ENCODE peak calls at places on chromosomes 16 and 17, in ten cellular contexts. K is right atrium auricular region; D is lower lobe of right lung; I is body of pancreas; S is right lobe of liver; Y is small intestine; F is fibroblast of lung; J is endodermal cell; T is H1; O is CD8-positive, alpha-beta T cell. U is an unnamed sample.

GRCh38 chr17:979539-980405 is at the start of gene NXN:
- DNase-seq in I (peak; percentile 90), S (peak; percentile 93), K (peak; percentile 80), F (peak; percentile 60), J (peak; percentile 99), D (peak; percentile 89), T (peak; percentile 98), Y (peak; percentile 63), O (peak; percentile 91), U (peak; percentile 75)

GRCh38 chr17:76623271-76624146 is 20.0 kb downstream of the ST6GALNAC1 start:
- DNase-seq in T (peak; percentile 93), S (peak; percentile 75), D (peak; percentile 87), O (peak; percentile 64), K (peak; percentile 82), F (peak; percentile 59), I (peak; percentile 82), Y (peak; percentile 62), J (peak; percentile 95), U (peak; percentile 86)

GRCh38 chr17:79982986-79983385 is 52.7 kb downstream of the TBC1D16 start:
- DNase-seq in I (peak; percentile 4), K (no peak), Y (no peak), J (peak; percentile 39), S (peak; percentile 42), T (no peak), D (peak; percentile 41), F (no peak), O (no peak), U (no peak)

GRCh38 chr17:34733351-34733750 is 154.0 kb downstream of the TMEM132E start:
- DNase-seq in Y (no peak), I (no peak), O (no peak), D (no peak), T (no peak), S (no peak), J (peak; percentile 52), F (no peak), K (no peak), U (no peak)

GRCh38 chr17:77285594-77286390 is 145.0 kb downstream of the SEC14L1 start:
- DNase-seq in T (no peak), S (peak; percentile 92), O (no peak), F (peak; percentile 97), I (peak; percentile 42), Y (peak; percentile 87), D (peak; percentile 92), J (no peak), K (peak; percentile 72), U (peak; percentile 69)

GRCh38 chr17:888998-889401 is 90.6 kb downstream of the NXN start:
- DNase-seq in K (no peak), Y (no peak), F (peak; percentile 39), S (no peak), T (no peak), J (no peak), D (no peak), O (no peak), I (no peak), U (peak; percentile 70)

GRCh38 chr16:76071690-76072089 is 205.5 kb upstream of the CNTNAP4 start:
- DNase-seq in J (no peak), F (no peak), T (no peak), I (no peak), O (no peak), S (no peak), Y (no peak), K (no peak), D (no peak), U (no peak)

GRCh38 chr17:12053552-12053951 is 32.9 kb downstream of the MAP2K4 start:
- DNase-seq in S (no peak), T (no peak), J (no peak), D (no peak), Y (no peak), K (no peak), I (no peak), F (no peak), O (no peak), U (no peak)

GRCh38 chr16:31111881-31112466 is 3.8 kb downstream of the BCKDK start:
- DNase-seq in Y (no peak), F (no peak), D (no peak), I (no peak), S (no peak), T (no peak), J (no peak), O (no peak), K (no peak), U (no peak)

GRCh38 chr16:31114468-31114867 is 3.0 kb upstream of the KAT8 start:
- DNase-seq in Y (no peak), O (no peak), K (no peak), D (no peak), F (no peak), S (no peak), J (no peak), I (no peak), T (no peak), U (no peak)

GRCh38 chr16:31113420-31114124 is 3.9 kb upstream of the KAT8 start:
- DNase-seq in K (no peak), S (no peak), I (no peak), D (no peak), J (no peak), Y (peak; percentile 67), T (no peak), O (no peak), F (no peak), U (no peak)

GRCh38 chr16:31110106-31111034 is 2.2 kb downstream of the BCKDK start:
- DNase-seq in S (peak; percentile 68), Y (no peak), F (no peak), I (no peak), T (no peak), J (no peak), D (no peak), K (no peak), O (no peak), U (peak; percentile 77)

DNA sequence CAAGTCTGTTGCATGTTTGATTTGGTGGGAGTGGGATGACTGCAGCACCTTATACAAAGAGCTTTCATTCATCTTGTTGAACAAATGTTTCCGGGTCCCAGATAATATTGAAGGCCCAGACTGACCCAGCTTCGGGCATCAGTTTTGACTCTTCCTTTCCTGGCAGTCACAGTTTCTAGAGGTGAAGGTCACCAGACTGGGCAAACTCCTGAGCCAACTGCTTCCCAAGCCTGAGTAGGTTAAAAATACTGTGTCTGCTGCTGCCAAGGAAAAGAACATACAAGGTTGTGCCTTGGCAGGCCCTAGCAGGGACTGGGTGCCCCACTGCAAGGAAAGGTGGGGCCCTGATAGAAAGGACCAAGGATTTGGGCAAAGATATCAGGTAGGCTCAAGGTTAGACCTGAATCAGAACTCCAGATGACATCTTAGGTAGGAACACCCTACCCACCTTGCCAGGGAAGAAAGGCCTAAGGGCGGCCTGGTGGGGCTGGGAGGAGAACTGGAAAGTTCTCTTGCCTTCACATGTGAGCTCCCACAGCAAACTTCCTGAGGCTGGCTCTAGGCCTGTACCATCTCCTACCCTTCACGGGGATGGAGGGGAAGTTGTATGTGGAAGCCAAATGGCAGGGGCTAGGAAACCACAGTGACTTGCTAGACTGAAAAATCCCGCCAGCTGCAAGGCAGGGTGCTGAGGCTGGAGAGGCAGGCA is 4.6 kb upstream of the KAT8 start:
- DNase-seq in O (no peak), I (no peak), J (no peak), K (no peak), S (peak; percentile 51), D (no peak), T (no peak), Y (no peak), F (no peak), U (no peak)
- H3K4me1 ChIP-seq in O (peaks cover 10% of the 10 kb centered on the region), I (peaks cover 72% of the 10 kb centered on the region), J (no peaks in the 10 kb centered on the region), K (no peaks in the 10 kb centered on the region), S (peaks cover 12% of the 10 kb centered on the region), D (peaks cover 37% of the 10 kb centered on the region), T (no peaks in the 10 kb centered on the region), Y (no peaks in the 10 kb centered on the region), F (no peaks in the 10 kb centered on the region), U (peaks cover 15% of the 10 kb centered on the region)

GRCh38 chr17:32243712-32244111 is 21.9 kb upstream of the RHBDL3 start:
- DNase-seq in D (no peak), T (no peak), F (no peak), Y (no peak), K (no peak), O (no peak), S (no peak), J (no peak), I (no peak), U (no peak)

GRCh38 chr17:32239457-32239856 is 26.2 kb upstream of the RHBDL3 start:
- DNase-seq in O (no peak), J (peak; percentile 26), K (peak; percentile 32), I (no peak), S (no peak), Y (no peak), D (no peak), F (no peak), T (no peak), U (no peak)

GRCh38 chr17:32240745-32241144 is 24.9 kb upstream of the RHBDL3 start:
- DNase-seq in Y (no peak), O (no peak), I (no peak), D (no peak), T (no peak), K (no peak), J (peak; percentile 86), F (peak; percentile 25), S (no peak), U (peak; percentile 53)

DNA sequence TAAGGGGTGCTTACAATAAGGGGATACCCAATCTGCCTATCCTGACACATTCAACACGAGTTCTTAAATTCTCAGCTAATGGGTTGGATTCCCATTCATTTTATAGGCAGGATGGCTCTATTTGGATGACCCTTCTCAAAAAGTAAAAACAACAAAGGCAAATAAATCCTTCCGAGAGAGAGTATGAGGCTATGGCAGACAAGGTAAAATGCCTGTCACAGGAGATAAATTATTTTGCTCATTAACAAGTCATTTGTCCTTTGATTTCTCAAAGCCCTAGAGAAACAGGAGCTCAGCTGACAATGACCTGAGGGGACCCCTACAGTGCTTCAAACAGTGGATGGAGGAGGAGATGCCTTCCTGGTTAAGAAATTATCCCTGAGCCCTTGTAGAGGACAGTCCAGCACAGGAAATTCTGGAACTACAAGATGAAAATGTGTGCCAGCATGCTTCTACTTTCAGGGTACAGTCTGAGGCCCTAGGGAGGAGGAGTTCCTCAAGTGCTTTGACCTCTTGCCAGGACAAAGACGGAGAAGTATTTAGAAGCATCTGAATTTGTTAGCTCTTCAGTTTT is 24.0 kb upstream of the RHBDL3 start:
- DNase-seq in F (no peak), T (no peak), J (peak; percentile 74), S (no peak), D (no peak), Y (no peak), I (no peak), K (no peak), O (no peak), U (no peak)
- H3K27ac ChIP-seq in F (no peak overlapping the region), T (no peak overlapping the region), J (no peak overlapping the region), S (no peak overlapping the region), D (no peak overlapping the region), Y (no peak overlapping the region), I (no peak overlapping the region), K (no peak overlapping the region), O (no peak overlapping the region), U (no peak overlapping the region)

GRCh38 chr17:78884148-78884870 is 18.7 kb downstream of the CEP295NL start:
- DNase-seq in I (no peak), S (no peak), Y (no peak), K (no peak), O (no peak), T (peak; percentile 62), F (no peak), J (peak; percentile 79), D (no peak), U (peak; percentile 56)

GRCh38 chr17:78886954-78887353 is 16.0 kb downstream of the CEP295NL start:
- DNase-seq in F (no peak), I (no peak), Y (no peak), J (no peak), S (no peak), T (no peak), K (no peak), D (no peak), O (no peak), U (no peak)

GRCh38 chr17:78883533-78884131 is 19.4 kb downstream of the CEP295NL start:
- DNase-seq in D (no peak), Y (no peak), I (peak; percentile 69), J (peak; percentile 92), O (no peak), S (peak; percentile 59), K (peak; percentile 92), F (peak; percentile 95), T (peak; percentile 68), U (peak; percentile 96)

GRCh38 chr17:78884876-78885667 is 17.9 kb downstream of the CEP295NL start:
- DNase-seq in S (no peak), O (no peak), F (no peak), D (no peak), K (no peak), J (no peak), I (no peak), T (no peak), Y (no peak), U (no peak)

GRCh38 chr17:78885956-78886355 is 17.0 kb downstream of the CEP295NL start:
- DNase-seq in I (no peak), S (no peak), D (no peak), F (no peak), Y (no peak), J (no peak), K (no peak), O (no peak), T (no peak), U (no peak)
- H3K4me1 ChIP-seq in I (peaks cover 43% of the 10 kb centered on the region), S (no peaks in the 10 kb centered on the region), D (peaks cover 56% of the 10 kb centered on the region), F (peaks cover 45% of the 10 kb centered on the region), Y (peaks cover 9% of the 10 kb centered on the region), J (peaks cover 6% of the 10 kb centered on the region), K (no peaks in the 10 kb centered on the region), O (peaks cover 44% of the 10 kb centered on the region), T (peaks cover 22% of the 10 kb centered on the region), U (peaks cover 42% of the 10 kb centered on the region)

GRCh38 chr17:2592974-2593845 is at the start of gene PAFAH1B1:
- DNase-seq in T (peak; percentile 96), J (peak; percentile 98), S (peak; percentile 93), D (peak; percentile 95), F (peak; percentile 79), Y (peak; percentile 92), O (peak; percentile 93), I (peak; percentile 94), K (peak; percentile 82), U (peak; percentile 84)
- H3K27ac ChIP-seq in T (peak within 1 kb of the TSS; percentile 86), J (peak within 1 kb of the TSS; percentile 99), S (peak within 1 kb of the TSS; percentile 98), D (peak within 1 kb of the TSS; percentile 96), F (peak within 1 kb of the TSS; percentile 89), Y (peak within 1 kb of the TSS; percentile 100), O (peak within 1 kb of the TSS; percentile 86), I (peak within 1 kb of the TSS; percentile 96), K (peak within 1 kb of the TSS; percentile 95), U (peak within 1 kb of the TSS; percentile 88)